ENCODE peak calls at places on chromosomes 6 and 20, in seven cellular contexts. I, L, P, R, K, B and E are unnamed samples.

GRCh38 chr6:38110407-38111025 is 291.0 kb downstream of the ZFAND3 start:
- DNase-seq in I (no peak), L (peak; percentile 19), R (peak; percentile 22), K (no peak), P (peak; percentile 41), B (peak; percentile 9), E (no peak)

GRCh38 chr6:34656378-34657036 is 40.1 kb downstream of the ILRUN start:
- DNase-seq in R (no peak), B (peak; percentile 87), L (peak; percentile 57), P (peak; percentile 74), I (no peak), K (no peak), E (peak; percentile 26)

GRCh38 chr6:125789576-125790402 is 971 bp upstream of the NCOA7 start:
- DNase-seq in I (peak; percentile 67), B (peak; percentile 67), L (peak; percentile 76), R (peak; percentile 57), P (peak; percentile 50), K (no peak), E (peak; percentile 37)

GRCh38 chr6:168053086-168053956 is 25.7 kb downstream of the FRMD1 start:
- DNase-seq in I (no peak), B (no peak), K (no peak), P (no peak), L (no peak), R (no peak), E (no peak)

GRCh38 chr6:139647001-139647400 is 272.6 kb upstream of the CITED2 start:
- DNase-seq in B (no peak), R (no peak), P (no peak), K (no peak), L (peak; percentile 48), I (no peak), E (no peak)

GRCh38 chr20:18632196-18632789 is 44.4 kb downstream of the DTD1 start:
- DNase-seq in I (peak; percentile 79), L (peak; percentile 76), R (peak; percentile 59), P (peak; percentile 48), K (peak; percentile 15), B (peak; percentile 79), E (peak; percentile 33)

GRCh38 chr20:1375515-1375914 is 17.3 kb downstream of the FKBP1A start:
- DNase-seq in R (no peak), B (peak; percentile 87), P (peak; percentile 62), L (peak; percentile 75), K (no peak), I (no peak), E (no peak)

GRCh38 chr6:96878101-96878500 is 19.6 kb downstream of the NDUFAF4 start:
- DNase-seq in P (peak; percentile 55), L (no peak), K (no peak), R (no peak), I (no peak), B (no peak), E (no peak)

GRCh38 chr6:39137235-39137634 is 22.2 kb upstream of the SAYSD1 start:
- DNase-seq in B (peak; percentile 56), L (peak; percentile 57), P (peak; percentile 21), R (no peak), I (no peak), K (no peak), E (peak; percentile 29)

GRCh38 chr6:167349816-167350215 is 24.9 kb downstream of the TTLL2 start:
- DNase-seq in L (no peak), K (no peak), P (no peak), B (no peak), I (no peak), R (no peak), E (no peak)

GRCh38 chr6:149988550-149989336 is 25.0 kb downstream of the ULBP1 start:
- DNase-seq in R (no peak), I (no peak), B (no peak), K (no peak), P (no peak), L (no peak), E (no peak)

GRCh38 chr6:149991838-149992237 is 28.1 kb downstream of the ULBP1 start:
- DNase-seq in K (no peak), P (no peak), R (no peak), B (no peak), I (no peak), L (no peak), E (no peak)

GRCh38 chr6:149987602-149988107 is 23.9 kb downstream of the ULBP1 start:
- DNase-seq in R (no peak), P (no peak), K (no peak), B (no peak), L (no peak), I (no peak), E (no peak)

GRCh38 chr6:149990109-149990671 is 26.4 kb downstream of the ULBP1 start:
- DNase-seq in K (no peak), P (no peak), L (no peak), I (no peak), B (peak; percentile 22), R (no peak), E (no peak)

GRCh38 chr6:149990672-149991402 is 27.1 kb downstream of the ULBP1 start:
- DNase-seq in I (no peak), P (no peak), B (peak; percentile 32), K (no peak), R (no peak), L (no peak), E (peak; percentile 42)
- H3K27me3 ChIP-seq in I (peaks cover 12% of the 10 kb centered on the region), P (peaks cover 60% of the 10 kb centered on the region), B (peaks cover 91% of the 10 kb centered on the region), K (peaks cover 73% of the 10 kb centered on the region), R (peaks cover 7% of the 10 kb centered on the region), L (peaks cover 100% of the 10 kb centered on the region), E (peaks cover 76% of the 10 kb centered on the region)

GRCh38 chr20:50668798-50669197 is 22.5 kb downstream of the RIPOR3 start:
- DNase-seq in P (no peak), L (no peak), R (no peak), B (no peak), I (no peak), K (no peak), E (no peak)
- H3K4me1 ChIP-seq in P (no peaks in the 10 kb centered on the region), L (no peaks in the 10 kb centered on the region), R (no peaks in the 10 kb centered on the region), B (no peaks in the 10 kb centered on the region), I (peaks cover under 1% of the 10 kb centered on the region), K (no peaks in the 10 kb centered on the region), E (no peaks in the 10 kb centered on the region)

GRCh38 chr6:99591673-99592364 is 14.8 kb upstream of the PRDM13 start:
- DNase-seq in P (no peak), I (no peak), L (no peak), B (no peak), K (no peak), R (no peak), E (no peak)
- H3K27me3 ChIP-seq in P (peaks cover 38% of the 10 kb centered on the region), I (peaks cover 10% of the 10 kb centered on the region), L (peaks cover 100% of the 10 kb centered on the region), B (peaks cover 92% of the 10 kb centered on the region), K (peaks cover 53% of the 10 kb centered on the region), R (peaks cover 3% of the 10 kb centered on the region), E (peaks cover 41% of the 10 kb centered on the region)

DNA sequence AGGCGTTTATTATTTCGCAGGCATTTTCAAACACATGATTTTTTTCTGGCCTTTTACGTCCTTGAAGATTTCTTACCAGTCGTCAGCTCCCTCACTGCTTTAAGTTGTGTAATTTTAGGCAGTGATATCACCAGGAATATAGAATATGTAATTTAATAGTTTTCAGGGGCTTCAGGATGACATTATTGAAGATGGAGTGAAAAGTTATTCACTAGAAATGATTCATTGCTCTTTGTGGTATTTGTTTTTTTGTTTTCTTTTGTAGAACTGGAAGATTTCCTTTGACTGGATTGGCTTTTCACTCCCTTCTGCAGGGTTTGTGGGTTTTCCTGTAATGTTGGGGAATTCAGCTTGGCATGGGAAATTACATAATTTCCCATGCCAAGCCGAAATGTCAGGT is 2.0 kb downstream of the LRRC1 start:
- DNase-seq in L (no peak), K (no peak), P (peak; percentile 36), B (peak; percentile 3), R (no peak), I (no peak), E (no peak)
- H3K4me1 ChIP-seq in L (peaks cover 3% of the 10 kb centered on the region), K (peaks cover 13% of the 10 kb centered on the region), P (peaks cover 2% of the 10 kb centered on the region), B (peaks cover 9% of the 10 kb centered on the region), R (no peaks in the 10 kb centered on the region), I (no peaks in the 10 kb centered on the region), E (peaks cover 21% of the 10 kb centered on the region)

GRCh38 chr6:108114861-108115597 is 40.5 kb upstream of the OSTM1 start:
- DNase-seq in L (peak; percentile 90), K (no peak), R (peak; percentile 74), I (peak; percentile 31), B (peak; percentile 76), P (peak; percentile 82), E (no peak)

GRCh38 chr6:108115598-108116058 is 41.1 kb upstream of the OSTM1 start:
- DNase-seq in P (peak; percentile 29), I (no peak), K (no peak), L (peak; percentile 55), B (peak; percentile 66), R (peak; percentile 39), E (no peak)

GRCh38 chr6:108117427-108118358 is 43.2 kb upstream of the OSTM1 start:
- DNase-seq in B (peak; percentile 41), I (peak; percentile 23), R (peak; percentile 25), K (no peak), L (peak; percentile 21), P (peak; percentile 28), E (no peak)

GRCh38 chr6:108116781-108117426 is 42.4 kb upstream of the OSTM1 start:
- DNase-seq in B (no peak), P (no peak), K (no peak), R (no peak), L (no peak), I (no peak), E (no peak)

GRCh38 chr6:108116424-108116780 is 41.9 kb upstream of the OSTM1 start:
- DNase-seq in K (no peak), P (no peak), R (no peak), B (no peak), L (no peak), I (no peak), E (no peak)
- H3K27me3 ChIP-seq in K (peaks cover 57% of the 10 kb centered on the region), P (peaks cover 64% of the 10 kb centered on the region), R (no peaks in the 10 kb centered on the region), B (peaks cover 72% of the 10 kb centered on the region), L (peaks cover 100% of the 10 kb centered on the region), I (peaks cover 15% of the 10 kb centered on the region), E (peaks cover 69% of the 10 kb centered on the region)